ENCODE peak calls at places on chromosomes 1 and 21, in seven cellular contexts. One of them, this sample, is unnamed.

GRCh38 chr1:226626577-226626956 is 78.0 kb downstream of the STUM start:
- DNase-seq in A549: peak
- DNase-seq in stimulated activated CD8-positive, alpha-beta memory T cell treated with anti-CD3 and anti-CD28 coated beads, Interleukin-15, amount 100 ng/mL, for 4 hours: peak
- DNase-seq in HT1080: peak
- DNase-seq in RPMI7951: peak
- DNase-seq in OCI-LY7: peak
- DNase-seq in activated T-helper 1 cell treated with anti-CD3 and anti-CD28 coated beads, Interleukin-12 subunit alpha, Interleukin-12 subunit beta, Interleukin-2, Interleukin-4 antibody, amounts not matched to agents 30 ng/mL and 10 ng/mL and 1 ng/mL, durations not matched to agents 14 hours and 24 hours and 36 hours: peak
- DNase-seq in this sample: peak

GRCh38 chr1:26887125-26887524 is 3.0 kb downstream of the GPN2 start:
- DNase-seq in OCI-LY7: peak
- DNase-seq in RPMI7951: peak
- DNase-seq in activated T-helper 1 cell treated with anti-CD3 and anti-CD28 coated beads, Interleukin-12 subunit alpha, Interleukin-12 subunit beta, Interleukin-2, Interleukin-4 antibody, amounts not matched to agents 30 ng/mL and 10 ng/mL and 1 ng/mL, durations not matched to agents 14 hours and 24 hours and 36 hours: no peak
- DNase-seq in A549: peak
- DNase-seq in stimulated activated CD8-positive, alpha-beta memory T cell treated with anti-CD3 and anti-CD28 coated beads, Interleukin-15, amount 100 ng/mL, for 4 hours: no peak
- DNase-seq in HT1080: peak
- DNase-seq in this sample: no peak

GRCh38 chr1:6424619-6425593 is at the start of gene ESPN:
- DNase-seq in OCI-LY7: no peak
- DNase-seq in activated T-helper 1 cell treated with anti-CD3 and anti-CD28 coated beads, Interleukin-12 subunit alpha, Interleukin-12 subunit beta, Interleukin-2, Interleukin-4 antibody, amounts not matched to agents 30 ng/mL and 10 ng/mL and 1 ng/mL, durations not matched to agents 14 hours and 24 hours and 36 hours: no peak
- DNase-seq in HT1080: no peak
- DNase-seq in stimulated activated CD8-positive, alpha-beta memory T cell treated with anti-CD3 and anti-CD28 coated beads, Interleukin-15, amount 100 ng/mL, for 4 hours: no peak
- DNase-seq in A549: no peak
- DNase-seq in RPMI7951: no peak
- DNase-seq in this sample: no peak

GRCh38 chr1:20359451-20360330 is 69.0 kb downstream of the VWA5B1 start:
- DNase-seq in OCI-LY7: peak
- DNase-seq in RPMI7951: peak
- DNase-seq in stimulated activated CD8-positive, alpha-beta memory T cell treated with anti-CD3 and anti-CD28 coated beads, Interleukin-15, amount 100 ng/mL, for 4 hours: no peak
- DNase-seq in A549: no peak
- DNase-seq in activated T-helper 1 cell treated with anti-CD3 and anti-CD28 coated beads, Interleukin-12 subunit alpha, Interleukin-12 subunit beta, Interleukin-2, Interleukin-4 antibody, amounts not matched to agents 30 ng/mL and 10 ng/mL and 1 ng/mL, durations not matched to agents 14 hours and 24 hours and 36 hours: peak
- DNase-seq in HT1080: no peak
- DNase-seq in this sample: no peak

GRCh38 chr21:15260604-15261003 is 195.8 kb upstream of the NRIP1 start:
- DNase-seq in RPMI7951: no peak
- DNase-seq in A549: no peak
- DNase-seq in activated T-helper 1 cell treated with anti-CD3 and anti-CD28 coated beads, Interleukin-12 subunit alpha, Interleukin-12 subunit beta, Interleukin-2, Interleukin-4 antibody, amounts not matched to agents 30 ng/mL and 10 ng/mL and 1 ng/mL, durations not matched to agents 14 hours and 24 hours and 36 hours: no peak
- DNase-seq in HT1080: no peak
- DNase-seq in stimulated activated CD8-positive, alpha-beta memory T cell treated with anti-CD3 and anti-CD28 coated beads, Interleukin-15, amount 100 ng/mL, for 4 hours: no peak
- DNase-seq in OCI-LY7: no peak
- DNase-seq in this sample: no peak

GRCh38 chr21:18522181-18522771 is 118.7 kb upstream of the TMPRSS15 start:
- DNase-seq in activated T-helper 1 cell treated with anti-CD3 and anti-CD28 coated beads, Interleukin-12 subunit alpha, Interleukin-12 subunit beta, Interleukin-2, Interleukin-4 antibody, amounts not matched to agents 30 ng/mL and 10 ng/mL and 1 ng/mL, durations not matched to agents 14 hours and 24 hours and 36 hours: no peak
- DNase-seq in OCI-LY7: no peak
- DNase-seq in HT1080: no peak
- DNase-seq in A549: no peak
- DNase-seq in stimulated activated CD8-positive, alpha-beta memory T cell treated with anti-CD3 and anti-CD28 coated beads, Interleukin-15, amount 100 ng/mL, for 4 hours: no peak
- DNase-seq in RPMI7951: no peak
- DNase-seq in this sample: no peak

GRCh38 chr21:18026359-18026758 is 207.2 kb upstream of the C21orf91 start:
- DNase-seq in OCI-LY7: no peak
- DNase-seq in activated T-helper 1 cell treated with anti-CD3 and anti-CD28 coated beads, Interleukin-12 subunit alpha, Interleukin-12 subunit beta, Interleukin-2, Interleukin-4 antibody, amounts not matched to agents 30 ng/mL and 10 ng/mL and 1 ng/mL, durations not matched to agents 14 hours and 24 hours and 36 hours: no peak
- DNase-seq in stimulated activated CD8-positive, alpha-beta memory T cell treated with anti-CD3 and anti-CD28 coated beads, Interleukin-15, amount 100 ng/mL, for 4 hours: no peak
- DNase-seq in HT1080: no peak
- DNase-seq in A549: no peak
- DNase-seq in RPMI7951: no peak
- DNase-seq in this sample: no peak

GRCh38 chr1:43545321-43545685 is 14.6 kb downstream of the PTPRF start:
- DNase-seq in stimulated activated CD8-positive, alpha-beta memory T cell treated with anti-CD3 and anti-CD28 coated beads, Interleukin-15, amount 100 ng/mL, for 4 hours: no peak
- DNase-seq in activated T-helper 1 cell treated with anti-CD3 and anti-CD28 coated beads, Interleukin-12 subunit alpha, Interleukin-12 subunit beta, Interleukin-2, Interleukin-4 antibody, amounts not matched to agents 30 ng/mL and 10 ng/mL and 1 ng/mL, durations not matched to agents 14 hours and 24 hours and 36 hours: no peak
- DNase-seq in RPMI7951: no peak
- DNase-seq in A549: no peak
- DNase-seq in OCI-LY7: no peak
- DNase-seq in HT1080: no peak
- DNase-seq in this sample: no peak

GRCh38 chr1:3063379-3064295 is 5.4 kb upstream of the PRDM16 start:
- DNase-seq in RPMI7951: no peak
- DNase-seq in HT1080: no peak
- DNase-seq in activated T-helper 1 cell treated with anti-CD3 and anti-CD28 coated beads, Interleukin-12 subunit alpha, Interleukin-12 subunit beta, Interleukin-2, Interleukin-4 antibody, amounts not matched to agents 30 ng/mL and 10 ng/mL and 1 ng/mL, durations not matched to agents 14 hours and 24 hours and 36 hours: no peak
- DNase-seq in A549: no peak
- DNase-seq in stimulated activated CD8-positive, alpha-beta memory T cell treated with anti-CD3 and anti-CD28 coated beads, Interleukin-15, amount 100 ng/mL, for 4 hours: no peak
- DNase-seq in OCI-LY7: no peak
- DNase-seq in this sample: no peak

GRCh38 chr1:211735208-211736170 is 60.1 kb upstream of the NEK2 start:
- DNase-seq in A549: peak
- DNase-seq in OCI-LY7: no peak
- DNase-seq in RPMI7951: peak
- DNase-seq in stimulated activated CD8-positive, alpha-beta memory T cell treated with anti-CD3 and anti-CD28 coated beads, Interleukin-15, amount 100 ng/mL, for 4 hours: no peak
- DNase-seq in HT1080: peak
- DNase-seq in activated T-helper 1 cell treated with anti-CD3 and anti-CD28 coated beads, Interleukin-12 subunit alpha, Interleukin-12 subunit beta, Interleukin-2, Interleukin-4 antibody, amounts not matched to agents 30 ng/mL and 10 ng/mL and 1 ng/mL, durations not matched to agents 14 hours and 24 hours and 36 hours: no peak
- DNase-seq in this sample: no peak

GRCh38 chr21:30434033-30434631 is 4.1 kb downstream of the KRTAP13-4 start:
- DNase-seq in HT1080: peak
- DNase-seq in A549: no peak
- DNase-seq in stimulated activated CD8-positive, alpha-beta memory T cell treated with anti-CD3 and anti-CD28 coated beads, Interleukin-15, amount 100 ng/mL, for 4 hours: no peak
- DNase-seq in activated T-helper 1 cell treated with anti-CD3 and anti-CD28 coated beads, Interleukin-12 subunit alpha, Interleukin-12 subunit beta, Interleukin-2, Interleukin-4 antibody, amounts not matched to agents 30 ng/mL and 10 ng/mL and 1 ng/mL, durations not matched to agents 14 hours and 24 hours and 36 hours: no peak
- DNase-seq in RPMI7951: peak
- DNase-seq in OCI-LY7: peak
- DNase-seq in this sample: no peak

GRCh38 chr1:15430787-15431570 is 7.3 kb upstream of the CTRC start:
- DNase-seq in OCI-LY7: peak
- DNase-seq in HT1080: peak
- DNase-seq in RPMI7951: no peak
- DNase-seq in stimulated activated CD8-positive, alpha-beta memory T cell treated with anti-CD3 and anti-CD28 coated beads, Interleukin-15, amount 100 ng/mL, for 4 hours: peak
- DNase-seq in A549: no peak
- DNase-seq in activated T-helper 1 cell treated with anti-CD3 and anti-CD28 coated beads, Interleukin-12 subunit alpha, Interleukin-12 subunit beta, Interleukin-2, Interleukin-4 antibody, amounts not matched to agents 30 ng/mL and 10 ng/mL and 1 ng/mL, durations not matched to agents 14 hours and 24 hours and 36 hours: peak
- DNase-seq in this sample: peak

GRCh38 chr1:7732331-7732730 is 38.8 kb upstream of the VAMP3 start:
- DNase-seq in A549: no peak
- DNase-seq in HT1080: no peak
- DNase-seq in RPMI7951: no peak
- DNase-seq in stimulated activated CD8-positive, alpha-beta memory T cell treated with anti-CD3 and anti-CD28 coated beads, Interleukin-15, amount 100 ng/mL, for 4 hours: no peak
- DNase-seq in activated T-helper 1 cell treated with anti-CD3 and anti-CD28 coated beads, Interleukin-12 subunit alpha, Interleukin-12 subunit beta, Interleukin-2, Interleukin-4 antibody, amounts not matched to agents 30 ng/mL and 10 ng/mL and 1 ng/mL, durations not matched to agents 14 hours and 24 hours and 36 hours: no peak
- DNase-seq in OCI-LY7: no peak
- DNase-seq in this sample: no peak

GRCh38 chr1:81832573-81832972 is 31.8 kb downstream of the ADGRL2 start:
- DNase-seq in activated T-helper 1 cell treated with anti-CD3 and anti-CD28 coated beads, Interleukin-12 subunit alpha, Interleukin-12 subunit beta, Interleukin-2, Interleukin-4 antibody, amounts not matched to agents 30 ng/mL and 10 ng/mL and 1 ng/mL, durations not matched to agents 14 hours and 24 hours and 36 hours: no peak
- DNase-seq in RPMI7951: no peak
- DNase-seq in stimulated activated CD8-positive, alpha-beta memory T cell treated with anti-CD3 and anti-CD28 coated beads, Interleukin-15, amount 100 ng/mL, for 4 hours: no peak
- DNase-seq in OCI-LY7: no peak
- DNase-seq in HT1080: peak
- DNase-seq in A549: no peak
- DNase-seq in this sample: no peak

GRCh38 chr21:33901421-33902288 is 13.9 kb downstream of the ATP5PO start:
- DNase-seq in A549: no peak
- DNase-seq in HT1080: peak
- DNase-seq in RPMI7951: peak
- DNase-seq in activated T-helper 1 cell treated with anti-CD3 and anti-CD28 coated beads, Interleukin-12 subunit alpha, Interleukin-12 subunit beta, Interleukin-2, Interleukin-4 antibody, amounts not matched to agents 30 ng/mL and 10 ng/mL and 1 ng/mL, durations not matched to agents 14 hours and 24 hours and 36 hours: no peak
- DNase-seq in OCI-LY7: peak
- DNase-seq in stimulated activated CD8-positive, alpha-beta memory T cell treated with anti-CD3 and anti-CD28 coated beads, Interleukin-15, amount 100 ng/mL, for 4 hours: no peak
- DNase-seq in this sample: no peak

GRCh38 chr1:186195377-186195931 is 179.6 kb downstream of the TPR start:
- DNase-seq in OCI-LY7: no peak
- DNase-seq in RPMI7951: no peak
- DNase-seq in activated T-helper 1 cell treated with anti-CD3 and anti-CD28 coated beads, Interleukin-12 subunit alpha, Interleukin-12 subunit beta, Interleukin-2, Interleukin-4 antibody, amounts not matched to agents 30 ng/mL and 10 ng/mL and 1 ng/mL, durations not matched to agents 14 hours and 24 hours and 36 hours: no peak
- DNase-seq in stimulated activated CD8-positive, alpha-beta memory T cell treated with anti-CD3 and anti-CD28 coated beads, Interleukin-15, amount 100 ng/mL, for 4 hours: no peak
- DNase-seq in A549: no peak
- DNase-seq in HT1080: peak
- DNase-seq in this sample: no peak

GRCh38 chr1:63946866-63947491 is 173.2 kb downstream of the ROR1 start:
- DNase-seq in OCI-LY7: no peak
- DNase-seq in activated T-helper 1 cell treated with anti-CD3 and anti-CD28 coated beads, Interleukin-12 subunit alpha, Interleukin-12 subunit beta, Interleukin-2, Interleukin-4 antibody, amounts not matched to agents 30 ng/mL and 10 ng/mL and 1 ng/mL, durations not matched to agents 14 hours and 24 hours and 36 hours: no peak
- DNase-seq in A549: no peak
- DNase-seq in RPMI7951: peak
- DNase-seq in stimulated activated CD8-positive, alpha-beta memory T cell treated with anti-CD3 and anti-CD28 coated beads, Interleukin-15, amount 100 ng/mL, for 4 hours: no peak
- DNase-seq in HT1080: no peak
- DNase-seq in this sample: no peak

This sample was measured in GM19239.